ENCODE peak calls at places on chromosome 22, in eight cellular contexts. S is effector memory CD4-positive, alpha-beta T cell; L is thoracic aorta; R is uterus; C is HL-60; H is endothelial cell of umbilical vein; G is colonic mucosa; M is SJSA1. V is an unnamed sample. For H3K27me3, the result is how much of the 10 kb centered on the place peaks cover.

GRCh38 chr22:45709004-45709739 is 37.5 kb downstream of the ATXN10 start:
- DNase-seq in S (no peak), L (no peak), R (no peak), C (no peak), H (peak), G (no peak), M (peak), V (peak)

GRCh38 chr22:48425091-48425506 is 1402.6 kb downstream of the BRD1 start:
- DNase-seq in S (no peak), L (no peak), R (no peak), C (no peak), H (no peak), G (no peak), M (no peak), V (no peak)

GRCh38 chr22:23751441-23751996 is 607 bp upstream of the ZNF70 start:
- DNase-seq in S (no peak), L (no peak), R (no peak), C (no peak), H (no peak), G (peak), M (no peak), V (no peak)

GRCh38 chr22:22144858-22145257 is 99.7 kb upstream of the VPREB1 start:
- DNase-seq in S (no peak), L (no peak), R (no peak), C (no peak), H (no peak), G (no peak), M (no peak), V (no peak)

GRCh38 chr22:25834490-25834889 is 92.5 kb downstream of the MYO18B start:
- DNase-seq in S (no peak), L (no peak), R (no peak), C (no peak), H (no peak), G (no peak), M (no peak), V (no peak)

GRCh38 chr22:44893731-44894080 is 116.1 kb downstream of the PHF21B start:
- DNase-seq in S (no peak), L (no peak), R (no peak), C (no peak), H (no peak), G (no peak), M (no peak), V (no peak)

GRCh38 chr22:44291265-44292006 is 21.3 kb downstream of the SHISAL1 start:
- DNase-seq in S (no peak), L (no peak), R (no peak), C (no peak), H (no peak), G (no peak), M (no peak), V (no peak)

GRCh38 chr22:46561435-46561905 is 24.1 kb upstream of the CELSR1 start:
- DNase-seq in S (no peak), L (no peak), R (no peak), C (peak), H (no peak), G (no peak), M (no peak), V (no peak)

GRCh38 chr22:20577549-20577975 is 70.2 kb downstream of the MED15 start:
- DNase-seq in S (no peak), L (no peak), R (no peak), C (no peak), H (no peak), G (peak), M (no peak), V (no peak)

GRCh38 chr22:25941365-25941960 is 199.5 kb downstream of the MYO18B start:
- DNase-seq in S (no peak), L (no peak), R (no peak), C (no peak), H (no peak), G (no peak), M (no peak), V (no peak)

GRCh38 chr22:44582016-44582415 is 84.0 kb upstream of the RTL6 start:
- DNase-seq in S (no peak), L (no peak), R (peak), C (no peak), H (no peak), G (no peak), M (no peak), V (no peak)

GRCh38 chr22:28019360-28019759 is 100.3 kb upstream of the PITPNB start:
- DNase-seq in S (no peak), L (no peak), R (peak), C (no peak), H (no peak), G (no peak), M (no peak), V (no peak)

GRCh38 chr22:20095521-20095920 is 15.5 kb downstream of the DGCR8 start:
- DNase-seq in S (no peak), L (no peak), R (no peak), C (no peak), H (no peak), G (no peak), M (no peak), V (no peak)

GRCh38 chr22:19681863-19682245 is 32.4 kb upstream of the SEPTIN5 start:
- DNase-seq in S (no peak), L (no peak), R (no peak), C (no peak), H (no peak), G (no peak), M (no peak), V (no peak)

GRCh38 chr22:20324139-20324516 is 4.3 kb upstream of the DGCR6L start:
- DNase-seq in S (no peak), L (no peak), R (no peak), C (no peak), H (no peak), G (no peak), M (no peak), V (no peak)

GRCh38 chr22:44811141-44811540 is 58.8 kb downstream of the ARHGAP8 start:
- DNase-seq in S (no peak), L (no peak), R (no peak), C (no peak), H (no peak), G (no peak), M (no peak), V (no peak)

GRCh38 chr22:37996515-37997246 is 12.3 kb upstream of the SOX10 start:
- DNase-seq in S (no peak), L (no peak), R (no peak), C (no peak), H (no peak), G (no peak), M (no peak), V (no peak)

GRCh38 chr22:44049369-44050231 is 25.5 kb downstream of the PARVB start:
- DNase-seq in S (no peak), L (no peak), R (peak), C (no peak), H (peak), G (no peak), M (no peak), V (no peak)

GRCh38 chr22:19807161-19807913 is 46.8 kb downstream of the TBX1 start:
- DNase-seq in S (no peak), L (no peak), R (peak), C (no peak), H (no peak), G (no peak), M (no peak), V (no peak)

GRCh38 chr22:23538502-23538860 is 41.6 kb downstream of the IGLL1 start:
- DNase-seq in S (no peak), L (no peak), R (no peak), C (no peak), H (peak), G (no peak), M (no peak), V (no peak)

GRCh38 chr22:42794551-42795510 is 62.2 kb downstream of the ARFGAP3 start:
- DNase-seq in S (no peak), L (no peak), R (no peak), C (no peak), H (no peak), G (no peak), M (no peak), V (no peak)

GRCh38 chr22:37804886-37805857 is 2.6 kb upstream of the GCAT start:
- DNase-seq in S (peak), L (peak), R (peak), C (peak), H (peak), G (peak), M (peak), V (no peak)

GRCh38 chr22:24580276-24580675 is 12.6 kb downstream of the LRRC75B start:
- DNase-seq in S (no peak), L (no peak), R (no peak), C (no peak), H (no peak), G (no peak), M (no peak), V (peak)

GRCh38 chr22:47204002-47204979 is 441.8 kb downstream of the TBC1D22A start:
- DNase-seq in S (no peak), L (no peak), R (no peak), C (no peak), H (no peak), G (peak), M (no peak), V (no peak)

GRCh38 chr22:26364066-26365015 is 64.7 kb upstream of the ASPHD2 start:
- DNase-seq in S (no peak), L (no peak), R (peak), C (peak), H (peak), G (peak), M (peak), V (peak)

GRCh38 chr22:33000342-33001280 is 57.6 kb downstream of the SYN3 start:
- DNase-seq in S (no peak), L (no peak), R (peak), C (peak), H (peak), G (peak), M (peak), V (no peak)

GRCh38 chr22:19680911-19681862 is 33.1 kb upstream of the SEPTIN5 start:
- DNase-seq in S (no peak), L (no peak), R (no peak), C (no peak), H (no peak), G (no peak), M (no peak), V (no peak)

GRCh38 chr22:20979940-20980453 is 2.1 kb upstream of the LZTR1 start:
- DNase-seq in S (no peak), L (no peak), R (no peak), C (no peak), H (no peak), G (no peak), M (no peak), V (no peak)

GRCh38 chr22:26529345-26529744 is 17.1 kb upstream of the TFIP11 start:
- DNase-seq in S (no peak), L (no peak), R (no peak), C (peak), H (no peak), G (no peak), M (no peak), V (no peak)

GRCh38 chr22:30089655-30089974 is 9.4 kb downstream of the HORMAD2 start:
- DNase-seq in S (no peak), L (no peak), R (no peak), C (no peak), H (no peak), G (no peak), M (no peak), V (no peak)

GRCh38 chr22:21074092-21074715 is 28.5 kb downstream of the LRRC74B start:
- DNase-seq in S (no peak), L (no peak), R (no peak), C (peak), H (no peak), G (no peak), M (no peak), V (peak)

GRCh38 chr22:44887941-44888366 is 121.9 kb downstream of the PHF21B start:
- DNase-seq in S (no peak), L (no peak), R (no peak), C (no peak), H (no peak), G (no peak), M (no peak), V (no peak)

GRCh38 chr22:36565686-36566085 is 36.7 kb upstream of the EIF3D start:
- DNase-seq in S (no peak), L (no peak), R (no peak), C (no peak), H (no peak), G (no peak), M (no peak), V (no peak)

GRCh38 chr22:20262582-20263147 is 5.5 kb downstream of the RTN4R start:
- DNase-seq in S (no peak), L (no peak), R (no peak), C (no peak), H (no peak), G (no peak), M (no peak), V (no peak)

GRCh38 chr22:39973656-39974055 is 13.5 kb downstream of the TMA7B start:
- DNase-seq in S (no peak), L (no peak), R (no peak), C (no peak), H (no peak), G (no peak), M (no peak), V (no peak)
- H3K27me3 ChIP-seq in S (under half), L (under half), R (under half), C (under half), H (under half), G (under half), M (under half), V (under half)

DNA sequence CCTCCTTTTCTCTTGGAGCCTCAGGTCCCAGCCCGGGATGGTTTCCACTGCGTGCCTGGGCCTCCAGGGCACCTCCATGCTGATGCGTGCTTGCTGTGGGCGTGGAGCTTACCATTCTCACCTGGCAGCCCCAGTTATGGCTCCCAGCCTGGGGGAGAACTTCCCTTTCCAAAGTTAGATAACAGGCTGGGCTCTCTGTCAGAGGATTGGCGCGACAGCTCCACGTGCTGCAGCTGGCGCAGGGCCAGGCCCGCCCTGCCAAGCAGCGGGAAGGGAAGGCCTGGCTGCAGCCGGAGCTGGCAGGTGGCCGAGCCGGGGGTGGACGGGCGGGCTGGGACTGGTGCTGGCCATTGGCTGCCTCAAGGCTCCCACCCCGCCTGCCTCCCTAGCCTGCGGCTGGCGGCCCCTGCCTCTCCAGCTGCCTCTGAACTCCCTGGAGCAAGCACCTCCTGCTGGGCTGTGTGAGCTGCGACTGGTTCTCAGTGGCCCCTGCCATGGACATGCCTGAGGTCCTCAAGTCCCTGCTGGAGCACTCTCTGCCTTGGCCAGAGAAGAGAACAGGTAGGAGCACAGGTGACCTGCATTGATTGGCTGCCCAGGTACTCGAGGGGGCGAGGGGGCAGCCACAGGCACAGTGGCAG is 14.6 kb upstream of the TEF start:
- DNase-seq in S (no peak), L (peak), R (peak), C (peak), H (peak), G (peak), M (peak), V (peak)
- H3K4me3 ChIP-seq in S (no peak), L (peak), R (peak), C (peak), H (no peak), G (peak), M (no peak), V (peak)

GRCh38 chr22:49715450-49715849 is 112.2 kb downstream of the BRD1 start:
- DNase-seq in S (no peak), L (no peak), R (no peak), C (no peak), H (no peak), G (no peak), M (no peak), V (no peak)
- H3K27me3 ChIP-seq in S (under half), L (under half), R (under half), C (under half), H (under half), G (under half), M (under half), V (under half)

GRCh38 chr22:31271026-31271425 is 21.3 kb downstream of the PIK3IP1 start:
- DNase-seq in S (no peak), L (no peak), R (no peak), C (no peak), H (no peak), G (no peak), M (no peak), V (no peak)

GRCh38 chr22:31271485-31271884 is 20.8 kb downstream of the PIK3IP1 start:
- DNase-seq in S (no peak), L (no peak), R (no peak), C (no peak), H (no peak), G (no peak), M (no peak), V (no peak)

GRCh38 chr22:31269892-31270574 is 22.3 kb downstream of the PIK3IP1 start:
- DNase-seq in S (no peak), L (no peak), R (no peak), C (no peak), H (no peak), G (no peak), M (no peak), V (no peak)

GRCh38 chr22:31263896-31264295 is 28.4 kb downstream of the PIK3IP1 start:
- DNase-seq in S (no peak), L (no peak), R (no peak), C (no peak), H (no peak), G (no peak), M (no peak), V (no peak)

DNA sequence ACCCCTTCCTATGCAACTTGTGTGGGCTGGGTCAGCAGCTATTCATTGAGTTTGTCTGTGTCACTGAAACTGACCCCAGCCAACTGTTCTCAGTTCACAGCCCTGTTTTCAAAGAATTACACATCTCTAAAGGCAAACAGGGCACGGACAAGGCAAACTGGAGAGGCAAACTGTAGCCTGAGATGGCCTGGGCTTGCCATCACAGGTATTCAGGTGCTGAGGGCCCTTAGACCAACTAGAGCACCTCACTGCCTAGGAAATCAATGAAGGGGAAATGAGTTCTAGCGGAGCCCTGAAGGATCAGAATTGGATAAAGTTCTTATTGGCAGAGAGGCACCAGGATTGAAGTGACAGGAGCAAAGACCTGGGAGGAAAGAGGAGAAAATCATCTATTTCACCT is 24.0 kb downstream of the PIK3IP1 start:
- DNase-seq in S (no peak), L (no peak), R (no peak), C (no peak), H (no peak), G (no peak), M (no peak), V (no peak)
- H3K4me3 ChIP-seq in S (no peak), L (no peak), R (no peak), C (no peak), H (no peak), G (no peak), M (no peak), V (no peak)